ENCODE peak calls at places on chromosomes 12 and 14, in five cellular contexts. R, O, X, J and E are unnamed samples.

GRCh38 chr14:95515523-95516517 is 630 bp downstream of the SYNE3 start:
- DNase-seq in R (peak; percentile 49), O (peak; percentile 95), X (no peak), J (peak; percentile 80), E (peak; percentile 61)

GRCh38 chr14:100654814-100655795 is 67.9 kb upstream of the BEGAIN start:
- DNase-seq in R (no peak), O (peak; percentile 33), X (peak; percentile 55), J (no peak), E (peak; percentile 71)

GRCh38 chr12:24776856-24777255 is 172.0 kb downstream of the BCAT1 start:
- DNase-seq in R (no peak), O (no peak), X (no peak), J (no peak), E (no peak)

GRCh38 chr12:93090768-93091172 is 161.7 kb upstream of the EEA1 start:
- DNase-seq in R (peak; percentile 77), O (no peak), X (peak; percentile 66), J (no peak), E (no peak)

GRCh38 chr12:124736115-124737039 is 127.3 kb downstream of the SCARB1 start:
- DNase-seq in R (no peak), O (no peak), X (no peak), J (no peak), E (no peak)

GRCh38 chr12:88944403-88944802 is 364.1 kb upstream of the KITLG start:
- DNase-seq in R (peak; percentile 39), O (peak; percentile 9), X (peak; percentile 46), J (no peak), E (no peak)

GRCh38 chr12:15838986-15839385 is 43.2 kb upstream of the STRAP start:
- DNase-seq in R (no peak), O (no peak), X (no peak), J (no peak), E (no peak)

GRCh38 chr14:63745858-63746425 is 18.1 kb upstream of the SGPP1 start:
- DNase-seq in R (no peak), O (peak; percentile 79), X (no peak), J (peak; percentile 44), E (no peak)

GRCh38 chr12:106068296-106068695 is 70.5 kb downstream of the NUAK1 start:
- DNase-seq in R (no peak), O (no peak), X (no peak), J (no peak), E (no peak)

GRCh38 chr14:51929920-51930682 is 59.2 kb upstream of the RTRAF start:
- DNase-seq in R (no peak), O (no peak), X (no peak), J (no peak), E (no peak)

GRCh38 chr12:989751-990278 is 1.2 kb upstream of the ERC1 start:
- DNase-seq in R (peak; percentile 80), O (no peak), X (peak; percentile 48), J (no peak), E (no peak)

GRCh38 chr12:117603316-117604113 is 242.1 kb upstream of the NOS1 start:
- DNase-seq in R (no peak), O (no peak), X (no peak), J (no peak), E (no peak)

GRCh38 chr14:30077946-30078345 is 150.3 kb upstream of the PRKD1 start:
- DNase-seq in R (no peak), O (no peak), X (no peak), J (no peak), E (no peak)

GRCh38 chr12:52686063-52686462 is 5.9 kb upstream of the KRT1 start:
- DNase-seq in R (no peak), O (no peak), X (no peak), J (no peak), E (no peak)

GRCh38 chr12:94872671-94873367 is 130.7 kb downstream of the NDUFA12 start:
- DNase-seq in R (no peak), O (peak; percentile 57), X (no peak), J (no peak), E (peak; percentile 19)

GRCh38 chr14:22391908-22392307 is 197.1 kb downstream of the DAD1 start:
- DNase-seq in R (peak; percentile 67), O (peak; percentile 89), X (peak; percentile 64), J (peak; percentile 56), E (peak; percentile 59)

DNA sequence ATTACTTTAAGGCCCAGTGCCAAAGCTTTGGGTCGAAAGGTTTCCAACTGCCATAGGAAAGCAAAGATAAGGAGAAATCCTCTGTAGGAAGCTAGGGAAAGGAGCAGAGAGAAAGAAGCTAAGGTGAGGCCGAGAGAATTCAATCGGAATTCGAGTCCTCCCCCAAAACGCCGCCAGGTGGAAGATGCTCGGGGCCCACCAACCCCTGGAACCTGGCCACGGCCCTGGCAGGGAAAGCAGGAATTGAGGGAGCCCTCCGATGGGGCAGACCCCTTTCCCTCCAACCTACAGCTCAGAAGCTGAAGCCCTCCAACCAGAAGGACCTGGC is 498 bp downstream of the GMFB start:
- DNase-seq in R (no peak), O (no peak), X (peak; percentile 35), J (no peak), E (no peak)
- TF ChIP-seq CTCF in R (no peak), O (peak; percentile 10), X (no peak), J (no peak), E (no peak)

DNA sequence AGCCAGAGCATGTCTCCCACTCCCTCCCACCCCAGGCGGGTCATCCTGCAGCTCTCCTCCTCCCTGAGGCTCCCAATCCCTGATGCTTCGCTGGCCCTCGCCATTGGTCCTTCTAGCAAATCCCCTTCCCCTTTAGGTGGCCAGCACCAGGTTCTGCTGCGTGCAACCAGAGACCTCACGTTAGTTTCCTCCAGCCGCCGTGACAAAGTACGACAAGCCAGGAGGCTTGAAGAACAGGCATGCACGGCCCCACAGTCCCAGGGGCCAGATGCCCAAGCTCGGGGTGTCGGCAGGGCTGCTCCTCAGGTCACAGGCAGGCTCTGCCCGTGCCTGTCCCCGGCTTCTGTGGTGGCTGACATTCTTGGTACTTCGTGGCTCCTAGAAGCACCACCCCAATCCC is 95.8 kb downstream of the RIMBP2 start:
- DNase-seq in R (no peak), O (no peak), X (no peak), J (no peak), E (no peak)
- TF ChIP-seq CTCF in R (no peak), O (no peak), X (no peak), J (no peak), E (no peak)

GRCh38 chr12:2053675-2054070 is 886 bp downstream of the CACNA1C start:
- DNase-seq in R (peak; percentile 25), O (no peak), X (no peak), J (no peak), E (peak; percentile 36)

GRCh38 chr12:2049604-2050540 is 2.9 kb upstream of the CACNA1C start:
- DNase-seq in R (no peak), O (no peak), X (no peak), J (no peak), E (no peak)

GRCh38 chr12:2051700-2052625 is 824 bp upstream of the CACNA1C start:
- DNase-seq in R (no peak), O (no peak), X (no peak), J (no peak), E (peak; percentile 15)

GRCh38 chr12:2054091-2055018 is 1.6 kb downstream of the CACNA1C start:
- DNase-seq in R (no peak), O (no peak), X (no peak), J (no peak), E (no peak)

DNA sequence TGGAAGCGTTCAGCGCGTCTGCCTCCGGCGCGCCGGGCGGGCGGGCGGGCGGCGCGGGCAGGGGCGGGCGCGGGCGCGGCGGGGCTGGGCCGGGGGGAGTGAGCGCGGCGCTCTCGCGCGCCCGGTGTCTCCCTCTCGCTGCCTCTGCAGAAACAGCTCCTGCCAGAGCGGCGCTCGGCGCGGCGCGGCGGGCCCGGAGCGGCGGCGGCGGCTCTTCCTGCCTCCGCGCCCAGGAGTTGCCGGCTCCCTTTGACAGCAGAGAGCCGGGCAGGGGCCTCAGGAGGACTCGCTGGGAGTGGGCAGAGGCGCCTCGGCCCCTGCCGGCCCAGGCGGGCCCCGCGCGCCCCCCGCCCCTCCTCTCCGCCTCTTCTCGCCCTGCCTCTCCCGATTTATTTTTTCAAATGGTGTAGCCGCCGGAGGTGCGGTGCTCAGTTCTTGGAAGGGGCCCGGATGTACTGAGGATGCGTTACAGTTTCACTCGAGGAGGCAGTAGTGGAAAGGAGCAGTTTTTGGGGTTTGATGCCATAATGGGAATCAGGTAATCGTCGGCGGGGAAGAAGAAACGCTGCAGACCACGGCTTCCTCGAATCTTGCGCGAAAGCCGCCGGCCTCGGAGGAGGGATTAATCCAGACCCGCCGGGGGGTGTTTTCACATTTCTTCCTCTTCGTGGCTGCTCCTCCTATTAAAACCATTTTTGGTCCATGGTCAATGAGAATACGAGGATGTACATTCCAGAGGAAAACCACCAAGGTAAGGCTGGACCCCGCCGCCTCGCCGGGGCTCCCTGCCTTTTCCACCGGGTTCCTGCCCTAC is at the start of gene CACNA1C:
- DNase-seq in R (peak; percentile 49), O (peak; percentile 26), X (peak; percentile 10), J (peak; percentile 49), E (peak; percentile 69)
- TF ChIP-seq CTCF in R (peak; percentile 51), O (no peak), X (no peak), J (no peak), E (no peak)

GRCh38 chr12:30652034-30652696 is 43.5 kb downstream of the IPO8 start:
- DNase-seq in R (no peak), O (no peak), X (no peak), J (no peak), E (no peak)
- TF ChIP-seq CTCF in R (no peak), O (no peak), X (no peak), J (no peak), E (no peak)

DNA sequence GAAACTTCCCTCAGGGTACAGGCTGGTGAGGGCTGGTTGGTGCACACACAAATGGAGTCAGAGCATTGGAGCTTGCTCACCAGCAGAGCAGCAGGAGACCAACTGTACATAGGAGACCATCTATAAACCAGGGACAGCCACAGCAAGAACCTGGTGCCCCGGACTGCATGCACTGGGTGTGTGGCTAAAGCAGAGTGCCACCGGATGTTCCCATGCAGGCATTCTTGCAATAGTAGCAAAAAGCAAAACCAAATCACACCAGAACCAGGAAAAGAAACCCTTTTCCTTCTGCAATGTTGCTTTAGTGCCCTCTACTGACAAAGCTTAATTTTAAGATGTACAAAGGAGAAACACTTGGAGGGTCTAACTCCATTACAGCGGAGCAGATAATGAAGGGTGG is 136.3 kb downstream of the MDGA2 start:
- DNase-seq in R (no peak), O (no peak), X (no peak), J (no peak), E (peak; percentile 6)
- TF ChIP-seq CTCF in R (no peak), O (no peak), X (no peak), J (no peak), E (no peak)

GRCh38 chr12:31387011-31387410 is 61.1 kb upstream of the SINHCAF start:
- DNase-seq in R (no peak), O (no peak), X (no peak), J (no peak), E (no peak)
- TF ChIP-seq CTCF in R (no peak), O (no peak), X (no peak), J (no peak), E (no peak)

GRCh38 chr12:126688556-126688955 is 1578.4 kb upstream of the TMEM132C start:
- DNase-seq in R (no peak), O (no peak), X (no peak), J (no peak), E (no peak)
- TF ChIP-seq CTCF in R (no peak), O (no peak), X (no peak), J (no peak), E (no peak)

GRCh38 chr12:97082029-97082428 is 175.0 kb downstream of the NEDD1 start:
- DNase-seq in R (no peak), O (no peak), X (no peak), J (no peak), E (no peak)
- TF ChIP-seq CTCF in R (no peak), O (no peak), X (no peak), J (no peak), E (no peak)

GRCh38 chr12:5073838-5074237 is 30.2 kb downstream of the KCNA5 start:
- DNase-seq in R (peak; percentile 28), O (peak; percentile 24), X (no peak), J (no peak), E (no peak)
- TF ChIP-seq CTCF in R (peak; percentile 78), O (peak; percentile 23), X (no peak), J (no peak), E (no peak)